ENCODE peak calls at places on chromosomes 16 and 17, in seven cellular contexts. N is T-cell; C is cardiac muscle cell; T is T follicular helper cell; S is MCF 10A; A is stimulated activated CD8-positive, alpha-beta memory T cell treated with anti-CD3 and anti-CD28 coated beads, Interleukin-4, amount 100 ng/mL, for 1 hour; M is naive B cell. X is an unnamed sample.

GRCh38 chr17:60135160-60135950 is 14.4 kb upstream of the CA4 start:
- DNase-seq in N (peak; percentile 76), C (peak; percentile 90), T (peak; percentile 64), S (peak; percentile 79), A (peak; percentile 41), M (peak; percentile 74), X (peak; percentile 93)

GRCh38 chr17:21689604-21690003 is 2.7 kb upstream of the KCNJ18 start:
- DNase-seq in N (no peak), C (peak; percentile 78), T (no peak), S (peak; percentile 72), A (no peak), M (no peak), X (no peak)

GRCh38 chr17:2929881-2930533 is 133.4 kb downstream of the OR1D5 start:
- DNase-seq in N (no peak), C (peak; percentile 50), T (no peak), S (peak; percentile 60), A (no peak), M (peak; percentile 6), X (peak; percentile 57)

GRCh38 chr17:28724500-28725165 is 1.4 kb downstream of the TLCD1 start:
- DNase-seq in N (no peak), C (no peak), T (no peak), S (no peak), A (no peak), M (no peak), X (no peak)

GRCh38 chr16:11977206-11978041 is 890 bp downstream of the SNX29 start:
- DNase-seq in N (no peak), C (peak; percentile 76), T (no peak), S (peak; percentile 47), A (no peak), M (no peak), X (no peak)

GRCh38 chr16:66476328-66477027 is 49.4 kb downstream of the BEAN1 start:
- DNase-seq in N (peak; percentile 33), C (peak; percentile 23), T (peak; percentile 10), S (peak; percentile 39), A (no peak), M (peak; percentile 16), X (peak; percentile 47)

GRCh38 chr16:56340864-56341365 is 84.4 kb downstream of the AMFR start:
- DNase-seq in N (no peak), C (no peak), T (no peak), S (no peak), A (no peak), M (no peak), X (no peak)

GRCh38 chr16:78297066-78297666 is 197.7 kb downstream of the WWOX start:
- DNase-seq in N (no peak), C (no peak), T (no peak), S (no peak), A (no peak), M (no peak), X (no peak)

GRCh38 chr17:17840751-17841591 is 4.2 kb upstream of the SREBF1 start:
- DNase-seq in N (no peak), C (peak; percentile 54), T (no peak), S (peak; percentile 81), A (no peak), M (no peak), X (peak; percentile 29)

GRCh38 chr17:79563237-79564013 is 47.4 kb downstream of the RBFOX3 start:
- DNase-seq in N (no peak), C (peak; percentile 10), T (no peak), S (peak; percentile 26), A (no peak), M (no peak), X (no peak)

GRCh38 chr16:49785970-49786369 is 69.9 kb downstream of the ZNF423 start:
- DNase-seq in N (no peak), C (no peak), T (no peak), S (no peak), A (no peak), M (no peak), X (no peak)

X was measured in GM20000.